ENCODE peak calls at places on chromosome 9, in eight cellular contexts. L is HT-29; D is HL-60; O is HuH-7; C is memory B cell; X is tibial artery; T is CD4-positive, alpha-beta memory T cell; U is RKO. N is an unnamed sample.

GRCh38 chr9:89419978-89420394 is 77.9 kb downstream of the SEMA4D start:
- DNase-seq in T (peak), D (no peak), C (no peak), L (no peak), O (no peak), X (no peak), U (no peak), N (no peak)

GRCh38 chr9:86700601-86701000 is 246.7 kb downstream of the GAS1 start:
- DNase-seq in X (no peak), L (no peak), T (no peak), D (no peak), O (no peak), U (no peak), C (no peak), N (no peak)

GRCh38 chr9:128412120-128412790 is 8.4 kb upstream of the CERCAM start:
- DNase-seq in L (no peak), C (no peak), O (peak), U (peak), X (peak), D (peak), T (peak), N (no peak)

GRCh38 chr9:134326754-134327526 is 685 bp downstream of the RXRA start:
- DNase-seq in C (no peak), X (no peak), T (no peak), U (peak), O (no peak), L (peak), D (no peak), N (no peak)

GRCh38 chr9:80114241-80114640 is 542.5 kb downstream of the TLE4 start:
- DNase-seq in L (no peak), X (no peak), D (no peak), T (no peak), O (no peak), C (no peak), U (no peak), N (no peak)

GRCh38 chr9:136386018-136386417 is 12.5 kb upstream of the CARD9 start:
- DNase-seq in U (no peak), X (no peak), D (peak), C (no peak), L (no peak), O (no peak), T (no peak), N (no peak)

GRCh38 chr9:120935383-120935857 is 8.8 kb upstream of the TRAF1 start:
- DNase-seq in C (no peak), O (no peak), L (peak), T (no peak), D (peak), X (peak), U (no peak), N (no peak)

GRCh38 chr9:34671307-34671706 is 8.8 kb upstream of the CCL27 start:
- DNase-seq in U (no peak), L (no peak), X (no peak), C (no peak), D (no peak), T (no peak), O (no peak), N (no peak)

GRCh38 chr9:1219284-1219683 is 169.1 kb downstream of the DMRT2 start:
- DNase-seq in T (no peak), O (no peak), L (no peak), D (no peak), C (no peak), U (no peak), X (no peak), N (no peak)

GRCh38 chr9:110952018-110952864 is 86.0 kb downstream of the LPAR1 start:
- DNase-seq in X (no peak), L (no peak), T (no peak), U (no peak), D (no peak), C (no peak), O (no peak), N (no peak)

GRCh38 chr9:121819511-121820231 is 168.2 kb downstream of the DAB2IP start:
- DNase-seq in C (no peak), X (no peak), L (no peak), D (no peak), U (peak), O (no peak), T (no peak), N (no peak)

GRCh38 chr9:17793713-17794622 is 215.1 kb downstream of the SH3GL2 start:
- DNase-seq in U (peak), C (no peak), L (peak), T (no peak), D (peak), O (peak), X (no peak), N (no peak)